ENCODE peak calls at places on chromosome 7, in nine cellular contexts. N, Y, I, Z, A, G, L, U and B are unnamed samples.

GRCh38 chr7:44415047-44415446 is 75.4 kb downstream of the NUDCD3 start:
- DNase-seq in N (no peak), Y (peak), I (no peak), Z (no peak), A (peak), G (no peak), L (no peak), U (no peak), B (no peak)

GRCh38 chr7:100367251-100367620 is 6.1 kb upstream of the PILRA start:
- DNase-seq in N (no peak), Y (no peak), I (no peak), Z (no peak), A (no peak), G (no peak), L (no peak), U (no peak), B (no peak)

GRCh38 chr7:66205736-66206080 is 574 bp downstream of the TPST1 start:
- DNase-seq in N (no peak), Y (peak), I (peak), Z (no peak), A (no peak), G (no peak), L (no peak), U (no peak), B (no peak)

GRCh38 chr7:38775503-38775902 is 133.5 kb downstream of the VPS41 start:
- DNase-seq in N (no peak), Y (no peak), I (no peak), Z (no peak), A (no peak), G (no peak), L (no peak), U (no peak), B (no peak)

GRCh38 chr7:99499713-99500636 is at the start of gene ZNF394:
- DNase-seq in N (peak), Y (peak), I (peak), Z (peak), A (peak), G (peak), L (peak), U (peak), B (peak)

GRCh38 chr7:69431626-69432025 is 166.6 kb upstream of the AUTS2 start:
- DNase-seq in N (no peak), Y (no peak), I (no peak), Z (no peak), A (no peak), G (no peak), L (no peak), U (no peak), B (no peak)

GRCh38 chr7:91164531-91164930 is 99.7 kb upstream of the FZD1 start:
- DNase-seq in N (no peak), Y (no peak), I (no peak), Z (no peak), A (no peak), G (no peak), L (no peak), U (no peak), B (no peak)

GRCh38 chr7:131538071-131538790 is 18.2 kb downstream of the PODXL start:
- DNase-seq in N (no peak), Y (peak), I (no peak), Z (no peak), A (peak), G (no peak), L (no peak), U (peak), B (no peak)

GRCh38 chr7:157461805-157462771 is 125.3 kb downstream of the DNAJB6 start:
- DNase-seq in N (no peak), Y (no peak), I (no peak), Z (no peak), A (no peak), G (no peak), L (no peak), U (no peak), B (no peak)

GRCh38 chr7:111744501-111745155 is 182.3 kb upstream of the IMMP2L start:
- DNase-seq in N (no peak), Y (no peak), I (no peak), Z (no peak), A (peak), G (no peak), L (no peak), U (no peak), B (no peak)

GRCh38 chr7:90834771-90835170 is 238.7 kb downstream of the CDK14 start:
- DNase-seq in N (no peak), Y (no peak), I (no peak), Z (no peak), A (no peak), G (no peak), L (no peak), U (no peak), B (no peak)

GRCh38 chr7:142231716-142232115 is 26.1 kb downstream of the PRSS58 start:
- DNase-seq in N (no peak), Y (no peak), I (no peak), Z (no peak), A (no peak), G (peak), L (no peak), U (peak), B (no peak)

GRCh38 chr7:95104739-95105138 is 197.3 kb downstream of the PPP1R9A start:
- DNase-seq in N (no peak), Y (peak), I (no peak), Z (no peak), A (peak), G (no peak), L (no peak), U (peak), B (no peak)

GRCh38 chr7:1007901-1008300 is 24.9 kb downstream of the CYP2W1 start:
- DNase-seq in N (no peak), Y (no peak), I (no peak), Z (no peak), A (no peak), G (no peak), L (no peak), U (no peak), B (no peak)

GRCh38 chr7:130901209-130901783 is 167.3 kb upstream of the KLF14 start:
- DNase-seq in N (no peak), Y (peak), I (no peak), Z (no peak), A (peak), G (peak), L (peak), U (peak), B (peak)

GRCh38 chr7:115533785-115534184 is 496.8 kb downstream of the TFEC start:
- DNase-seq in N (no peak), Y (no peak), I (no peak), Z (no peak), A (no peak), G (no peak), L (no peak), U (no peak), B (no peak)

GRCh38 chr7:28687631-28688030 is 270.5 kb downstream of the TRIL start:
- DNase-seq in N (no peak), Y (no peak), I (no peak), Z (no peak), A (no peak), G (no peak), L (no peak), U (no peak), B (no peak)

GRCh38 chr7:50727072-50727471 is 55.6 kb downstream of the GRB10 start:
- DNase-seq in N (no peak), Y (peak), I (no peak), Z (no peak), A (no peak), G (no peak), L (no peak), U (no peak), B (no peak)

GRCh38 chr7:36280840-36281812 is 108.5 kb upstream of the ANLN start:
- DNase-seq in N (peak), Y (peak), I (no peak), Z (no peak), A (peak), G (peak), L (no peak), U (peak), B (no peak)

GRCh38 chr7:143305423-143306070 is 10.4 kb upstream of the CLCN1 start:
- DNase-seq in N (no peak), Y (no peak), I (peak), Z (no peak), A (no peak), G (peak), L (no peak), U (peak), B (no peak)

GRCh38 chr7:76364198-76364584 is 5.4 kb upstream of the YWHAG start:
- DNase-seq in N (no peak), Y (peak), I (no peak), Z (no peak), A (peak), G (no peak), L (no peak), U (no peak), B (no peak)

GRCh38 chr7:101936612-101937231 is 119.3 kb downstream of the CUX1 start:
- DNase-seq in N (no peak), Y (no peak), I (no peak), Z (no peak), A (no peak), G (peak), L (no peak), U (no peak), B (no peak)

GRCh38 chr7:137272249-137272648 is 71.3 kb downstream of the PTN start:
- DNase-seq in N (no peak), Y (no peak), I (no peak), Z (no peak), A (no peak), G (no peak), L (no peak), U (no peak), B (no peak)